ENCODE peak calls at places on chromosomes 3 and 15, in nine cellular contexts. E is T-helper 1 cell, R is myocyte, K is fibroblast of the aortic adventitia, B is heart left ventricle, C is hepatocyte, F is COR-L47, D is NCI-H748 treated with DMSO at 0.1 percent for 48 hours, N is activated T-helper 1 cell treated with Interleukin-2 at 50 U/mL for 16 hours. U is an unnamed sample.

GRCh38 chr15:48025118-48025517 is 95.7 kb upstream of the SLC24A5 start:
- DNase-seq in E (no peak), R (no peak), K (peak; percentile 2), B (no peak), C (no peak), F (peak; percentile 15), D (no peak), N (no peak), U (no peak)

GRCh38 chr3:184234224-184234623 is 4.8 kb downstream of the VWA5B2 start:
- DNase-seq in E (no peak), R (peak; percentile 77), K (peak; percentile 80), B (no peak), C (peak; percentile 56), F (peak; percentile 17), D (no peak), N (no peak), U (no peak)

GRCh38 chr3:129911261-129911861 is 17.9 kb upstream of the TMCC1 start:
- DNase-seq in E (no peak), R (no peak), K (no peak), B (no peak), C (no peak), F (no peak), D (no peak), N (no peak), U (no peak)

GRCh38 chr3:53921296-53921695 is 29.6 kb upstream of the SELENOK start:
- DNase-seq in E (no peak), R (no peak), K (peak; percentile 47), B (no peak), C (no peak), F (no peak), D (no peak), N (no peak), U (peak; percentile 25)

GRCh38 chr3:50885491-50885890 is 210.8 kb downstream of the DOCK3 start:
- DNase-seq in E (no peak), R (peak; percentile 3), K (no peak), B (no peak), C (no peak), F (no peak), D (no peak), N (no peak), U (no peak)

GRCh38 chr3:52636673-52637072 is 49.0 kb downstream of the PBRM1 start:
- DNase-seq in E (no peak), R (no peak), K (peak; percentile 28), B (no peak), C (no peak), F (no peak), D (no peak), N (no peak), U (peak; percentile 52)

GRCh38 chr3:173750591-173750990 is 353.0 kb downstream of the NLGN1 start:
- DNase-seq in E (no peak), R (no peak), K (no peak), B (no peak), C (no peak), F (no peak), D (no peak), N (no peak), U (no peak)

GRCh38 chr3:139378587-139378986 is 10.9 kb downstream of the COPB2 start:
- DNase-seq in E (no peak), R (no peak), K (no peak), B (no peak), C (no peak), F (peak; percentile 92), D (peak; percentile 88), N (no peak), U (no peak)

GRCh38 chr3:71088742-71089141 is 494.8 kb downstream of the FOXP1 start:
- DNase-seq in E (no peak), R (no peak), K (no peak), B (no peak), C (no peak), F (no peak), D (no peak), N (no peak), U (no peak)

GRCh38 chr3:99473321-99473751 is 165.1 kb upstream of the COL8A1 start:
- DNase-seq in E (no peak), R (peak; percentile 56), K (no peak), B (no peak), C (no peak), F (no peak), D (no peak), N (no peak), U (no peak)

GRCh38 chr3:175146258-175146657 is 287.1 kb downstream of the NAALADL2 start:
- DNase-seq in E (no peak), R (peak; percentile 30), K (peak; percentile 64), B (no peak), C (peak; percentile 6), F (no peak), D (no peak), N (no peak), U (no peak)

GRCh38 chr3:175338775-175339535 is 479.8 kb downstream of the NAALADL2 start:
- DNase-seq in E (no peak), R (peak; percentile 16), K (peak; percentile 76), B (no peak), C (peak; percentile 16), F (no peak), D (no peak), N (no peak), U (peak; percentile 76)

U was measured in small intestine.